ENCODE peak calls at places on chromosome 18, in nine cellular contexts. Y, H, V, J, Z, L, S, P and M are unnamed samples.
A peak's percentile ranks its signal among the peaks of the same experiment; 100 is the strongest.

GRCh38 chr18:58196881-58197872 is 153.2 kb downstream of the NEDD4L start:
- DNase-seq in Y (no peak), H (no peak), V (no peak), J (no peak), Z (no peak), L (no peak), S (no peak), P (no peak), M (no peak)

GRCh38 chr18:36195427-36196122 is 8.3 kb downstream of the MOCOS start:
- DNase-seq in Y (no peak), H (peak; percentile 41), V (no peak), J (no peak), Z (no peak), L (no peak), S (no peak), P (no peak), M (no peak)

GRCh38 chr18:6405237-6406074 is 9.3 kb downstream of the L3MBTL4 start:
- DNase-seq in Y (no peak), H (peak; percentile 23), V (no peak), J (no peak), Z (no peak), L (no peak), S (no peak), P (peak; percentile 27), M (no peak)

GRCh38 chr18:70454705-70455322 is 166.0 kb downstream of the SOCS6 start:
- DNase-seq in Y (peak; percentile 82), H (peak; percentile 61), V (no peak), J (peak; percentile 61), Z (peak; percentile 26), L (no peak), S (no peak), P (no peak), M (no peak)

GRCh38 chr18:59696311-59697235 is 650 bp downstream of the CCBE1 start:
- DNase-seq in Y (peak; percentile 25), H (peak; percentile 67), V (no peak), J (no peak), Z (no peak), L (no peak), S (peak; percentile 74), P (peak; percentile 82), M (no peak)

GRCh38 chr18:26301681-26302080 is 75.4 kb downstream of the TAF4B start:
- DNase-seq in Y (peak; percentile 5), H (peak; percentile 19), V (no peak), J (no peak), Z (no peak), L (no peak), S (no peak), P (no peak), M (no peak)

GRCh38 chr18:34709631-34710429 is at the start of gene DTNA:
- DNase-seq in Y (peak; percentile 71), H (peak; percentile 97), V (no peak), J (no peak), Z (no peak), L (no peak), S (no peak), P (no peak), M (no peak)

GRCh38 chr18:45656194-45656593 is 40.9 kb downstream of the SLC14A2 start:
- DNase-seq in Y (no peak), H (no peak), V (no peak), J (no peak), Z (no peak), L (no peak), S (no peak), P (no peak), M (no peak)

GRCh38 chr18:1917141-1917540 is 654.2 kb downstream of the METTL4 start:
- DNase-seq in Y (no peak), H (no peak), V (no peak), J (no peak), Z (no peak), L (no peak), S (no peak), P (no peak), M (no peak)

GRCh38 chr18:3345885-3346284 is 84.0 kb downstream of the MYL12B start:
- DNase-seq in Y (no peak), H (no peak), V (no peak), J (no peak), Z (no peak), L (no peak), S (no peak), P (no peak), M (no peak)

GRCh38 chr18:59057969-59058368 is 81.7 kb upstream of the SEC11C start:
- DNase-seq in Y (no peak), H (peak; percentile 88), V (no peak), J (no peak), Z (no peak), L (no peak), S (no peak), P (no peak), M (no peak)

GRCh38 chr18:1412660-1413659 is 508.3 kb downstream of the ADCYAP1 start:
- DNase-seq in Y (no peak), H (no peak), V (no peak), J (no peak), Z (no peak), L (no peak), S (no peak), P (no peak), M (no peak)

GRCh38 chr18:4549164-4549920 is 94.2 kb upstream of the DLGAP1 start:
- DNase-seq in Y (no peak), H (peak; percentile 40), V (no peak), J (no peak), Z (no peak), L (no peak), S (no peak), P (no peak), M (no peak)

GRCh38 chr18:52992041-52992440 is 652.0 kb downstream of the DCC start:
- DNase-seq in Y (peak; percentile 4), H (no peak), V (no peak), J (no peak), Z (no peak), L (no peak), S (peak; percentile 41), P (no peak), M (no peak)

GRCh38 chr18:78935406-78935805 is 44.2 kb upstream of the SALL3 start:
- DNase-seq in Y (no peak), H (no peak), V (no peak), J (no peak), Z (no peak), L (peak; percentile 51), S (no peak), P (no peak), M (no peak)

GRCh38 chr18:8627107-8627472 is 17.9 kb downstream of the RAB12 start:
- DNase-seq in Y (no peak), H (no peak), V (no peak), J (no peak), Z (no peak), L (no peak), S (no peak), P (no peak), M (no peak)

GRCh38 chr18:39173022-39173421 is 1607.4 kb upstream of the CELF4 start:
- DNase-seq in Y (no peak), H (peak; percentile 9), V (no peak), J (no peak), Z (no peak), L (no peak), S (no peak), P (no peak), M (no peak)

GRCh38 chr18:49174478-49174877 is 223.7 kb upstream of the SMAD7 start:
- DNase-seq in Y (peak; percentile 20), H (peak; percentile 69), V (no peak), J (no peak), Z (no peak), L (no peak), S (no peak), P (no peak), M (no peak)
- H3K4me1 ChIP-seq in Y (peaks cover 3% of the 10 kb centered on the region), H (peaks cover 13% of the 10 kb centered on the region), V (no peaks in the 10 kb centered on the region), J (no peaks in the 10 kb centered on the region), Z (peaks cover 35% of the 10 kb centered on the region), L (peaks cover 21% of the 10 kb centered on the region), S (no peaks in the 10 kb centered on the region), P (peaks cover 27% of the 10 kb centered on the region), M (peaks cover 10% of the 10 kb centered on the region)

GRCh38 chr18:31040982-31041345 is 1.6 kb downstream of the DSC3 start:
- DNase-seq in Y (peak; percentile 28), H (peak; percentile 6), V (no peak), J (no peak), Z (no peak), L (no peak), S (peak; percentile 52), P (no peak), M (no peak)

GRCh38 chr18:31043709-31044108 is 1.2 kb upstream of the DSC3 start:
- DNase-seq in Y (no peak), H (no peak), V (no peak), J (no peak), Z (no peak), L (no peak), S (no peak), P (no peak), M (no peak)

GRCh38 chr18:31041346-31042067 is 1.0 kb downstream of the DSC3 start:
- DNase-seq in Y (peak; percentile 45), H (peak; percentile 11), V (no peak), J (no peak), Z (peak; percentile 7), L (peak; percentile 52), S (peak; percentile 48), P (peak; percentile 58), M (no peak)

GRCh38 chr18:31042391-31043181 is at the start of gene DSC3:
- DNase-seq in Y (peak; percentile 70), H (peak; percentile 34), V (no peak), J (no peak), Z (peak; percentile 36), L (peak; percentile 64), S (peak; percentile 66), P (peak; percentile 84), M (no peak)

GRCh38 chr18:31042068-31042390 is 513 bp downstream of the DSC3 start:
- DNase-seq in Y (peak; percentile 17), H (no peak), V (no peak), J (no peak), Z (no peak), L (no peak), S (no peak), P (peak; percentile 72), M (no peak)
- H3K27me3 ChIP-seq in Y (peaks cover 52% of the 10 kb centered on the region), H (no peaks in the 10 kb centered on the region), V (peaks cover 46% of the 10 kb centered on the region), J (peaks cover 8% of the 10 kb centered on the region), Z (peaks cover 5% of the 10 kb centered on the region), L (peaks cover 62% of the 10 kb centered on the region), S (peaks cover 37% of the 10 kb centered on the region), P (peaks cover 45% of the 10 kb centered on the region), M (peaks cover 81% of the 10 kb centered on the region)

GRCh38 chr18:68555935-68556334 is 159.0 kb downstream of the TMX3 start:
- DNase-seq in Y (no peak), H (no peak), V (no peak), J (peak; percentile 0), Z (no peak), L (no peak), S (no peak), P (no peak), M (no peak)

GRCh38 chr18:68560128-68560527 is 154.8 kb downstream of the TMX3 start:
- DNase-seq in Y (no peak), H (no peak), V (no peak), J (no peak), Z (no peak), L (no peak), S (no peak), P (no peak), M (no peak)

GRCh38 chr18:68557183-68557582 is 157.7 kb downstream of the TMX3 start:
- DNase-seq in Y (no peak), H (no peak), V (no peak), J (no peak), Z (no peak), L (no peak), S (no peak), P (no peak), M (no peak)
- TF ChIP-seq CTCF in Y (no peak), H (no peak), V (no peak), J (no peak), Z (no peak), L (no peak), S (no peak), P (no peak), M (no peak)

GRCh38 chr18:62448426-62448825 is 74.4 kb upstream of the ZCCHC2 start:
- DNase-seq in Y (no peak), H (no peak), V (no peak), J (no peak), Z (no peak), L (no peak), S (no peak), P (no peak), M (no peak)
- H3K4me1 ChIP-seq in Y (peaks cover 7% of the 10 kb centered on the region), H (peaks cover 10% of the 10 kb centered on the region), V (peaks cover 11% of the 10 kb centered on the region), J (peaks cover 14% of the 10 kb centered on the region), Z (peaks cover 16% of the 10 kb centered on the region), L (peaks cover 20% of the 10 kb centered on the region), S (peaks cover 5% of the 10 kb centered on the region), P (peaks cover 23% of the 10 kb centered on the region), M (peaks cover 4% of the 10 kb centered on the region)